ENCODE peak calls at places on chromosome 19, in ten cellular contexts. P is ovary, N is A549, Z is HCT116, M is tibial nerve, H is uterus, T is IMR-90, X is body of pancreas, J is adrenal gland, B is Peyer's patch. A is an unnamed sample.
A peak's percentile ranks its signal among the peaks of the same experiment; 100 is the strongest.

GRCh38 chr19:45691516-45692186 is at the start of gene SNRPD2:
- DNase-seq in P (peak; percentile 94), N (peak; percentile 97), Z (peak; percentile 86), M (peak; percentile 89), H (peak; percentile 93), T (peak; percentile 95), X (peak; percentile 94), J (peak; percentile 97), B (peak; percentile 97), A (peak; percentile 94)

GRCh38 chr19:18603255-18603957 is 3.2 kb downstream of the CRLF1 start:
- DNase-seq in P (no peak), N (no peak), Z (no peak), M (no peak), H (no peak), T (no peak), X (no peak), J (no peak), B (no peak), A (no peak)

GRCh38 chr19:45110811-45111210 is 17.8 kb downstream of the PPP1R37 start:
- DNase-seq in P (no peak), N (no peak), Z (no peak), M (no peak), H (no peak), T (no peak), X (no peak), J (no peak), B (no peak), A (no peak)

GRCh38 chr19:14113762-14114414 is 3.7 kb downstream of the PRKACA start:
- DNase-seq in P (peak; percentile 57), N (no peak), Z (peak; percentile 87), M (no peak), H (no peak), T (no peak), X (peak; percentile 42), J (peak; percentile 75), B (peak; percentile 56), A (peak; percentile 86)

GRCh38 chr19:29603308-29603707 is 2.8 kb upstream of the POP4 start:
- DNase-seq in P (no peak), N (no peak), Z (no peak), M (no peak), H (no peak), T (no peak), X (no peak), J (no peak), B (no peak), A (no peak)

GRCh38 chr19:45667620-45668341 is at the start of gene GIPR:
- DNase-seq in P (no peak), N (peak; percentile 88), Z (peak; percentile 72), M (no peak), H (no peak), T (peak; percentile 38), X (peak; percentile 76), J (no peak), B (peak; percentile 86), A (peak; percentile 40)

GRCh38 chr19:3275583-3276340 is 51.3 kb downstream of the CELF5 start:
- DNase-seq in P (no peak), N (peak; percentile 84), Z (peak; percentile 92), M (no peak), H (peak; percentile 42), T (peak; percentile 60), X (peak; percentile 87), J (peak; percentile 76), B (peak; percentile 92), A (peak; percentile 79)

GRCh38 chr19:7636691-7637373 is at the start of gene STXBP2:
- DNase-seq in P (no peak), N (peak; percentile 77), Z (peak; percentile 76), M (no peak), H (no peak), T (no peak), X (peak; percentile 94), J (no peak), B (peak; percentile 96), A (peak; percentile 90)

GRCh38 chr19:47781590-47782318 is 3.3 kb downstream of the SELENOW start:
- DNase-seq in P (peak; percentile 77), N (no peak), Z (no peak), M (peak; percentile 47), H (peak; percentile 65), T (no peak), X (peak; percentile 64), J (no peak), B (peak; percentile 56), A (no peak)

GRCh38 chr19:47780215-47780551 is 1.7 kb downstream of the SELENOW start:
- DNase-seq in P (no peak), N (no peak), Z (no peak), M (no peak), H (no peak), T (no peak), X (no peak), J (no peak), B (no peak), A (no peak)

GRCh38 chr19:47778954-47779351 is 450 bp downstream of the SELENOW start:
- DNase-seq in P (peak; percentile 63), N (no peak), Z (no peak), M (no peak), H (peak; percentile 52), T (no peak), X (peak; percentile 49), J (no peak), B (peak; percentile 59), A (peak; percentile 58)

GRCh38 chr19:47778089-47778953 is at the start of gene SELENOW:
- DNase-seq in P (peak; percentile 80), N (peak; percentile 90), Z (peak; percentile 55), M (peak; percentile 67), H (peak; percentile 76), T (peak; percentile 46), X (peak; percentile 85), J (peak; percentile 82), B (peak; percentile 92), A (peak; percentile 78)

DNA sequence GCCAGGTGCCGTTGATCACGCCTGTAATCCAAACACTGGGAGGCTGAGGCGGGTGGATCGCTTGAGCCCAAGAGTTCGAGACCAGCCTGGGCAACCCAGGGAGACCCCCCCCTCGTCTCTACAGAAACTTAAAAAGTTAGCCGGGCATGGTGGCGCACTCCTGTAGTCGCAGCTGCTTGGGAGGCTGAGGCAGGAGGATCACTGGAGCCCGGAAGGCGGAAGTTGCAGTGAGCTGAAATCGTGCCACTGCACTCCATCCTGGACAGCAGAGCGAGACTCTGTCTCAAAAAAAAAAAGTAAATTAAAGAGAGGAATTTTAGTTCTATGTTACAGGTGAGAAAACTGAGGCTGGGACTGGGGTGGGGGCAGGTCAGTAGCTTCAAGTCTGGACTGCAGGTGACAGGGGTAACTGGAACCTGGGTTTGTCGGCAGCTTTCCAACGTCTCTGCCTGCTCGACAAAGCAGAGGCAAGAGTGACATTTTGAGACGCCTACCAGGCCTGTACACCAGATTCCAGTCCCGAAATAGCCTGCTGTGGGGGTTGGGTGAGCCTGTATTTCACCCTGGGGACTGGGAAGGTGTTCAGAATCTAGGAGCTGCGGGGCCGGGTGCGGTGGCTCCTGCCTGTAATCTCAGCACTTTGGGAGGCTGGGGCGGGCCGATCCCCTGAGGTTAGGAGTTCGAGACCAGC is 1.2 kb downstream of the SELENOW start:
- DNase-seq in P (peak; percentile 52), N (no peak), Z (no peak), M (peak; percentile 30), H (peak; percentile 68), T (no peak), X (peak; percentile 68), J (no peak), B (no peak), A (no peak)
- TF ChIP-seq POLR2A in P (no peak), N (no peak), Z (no peak), M (peak; percentile 52), H (no peak), T (no peak), X (no peak), J (no peak), B (no peak), A (no peak)

DNA sequence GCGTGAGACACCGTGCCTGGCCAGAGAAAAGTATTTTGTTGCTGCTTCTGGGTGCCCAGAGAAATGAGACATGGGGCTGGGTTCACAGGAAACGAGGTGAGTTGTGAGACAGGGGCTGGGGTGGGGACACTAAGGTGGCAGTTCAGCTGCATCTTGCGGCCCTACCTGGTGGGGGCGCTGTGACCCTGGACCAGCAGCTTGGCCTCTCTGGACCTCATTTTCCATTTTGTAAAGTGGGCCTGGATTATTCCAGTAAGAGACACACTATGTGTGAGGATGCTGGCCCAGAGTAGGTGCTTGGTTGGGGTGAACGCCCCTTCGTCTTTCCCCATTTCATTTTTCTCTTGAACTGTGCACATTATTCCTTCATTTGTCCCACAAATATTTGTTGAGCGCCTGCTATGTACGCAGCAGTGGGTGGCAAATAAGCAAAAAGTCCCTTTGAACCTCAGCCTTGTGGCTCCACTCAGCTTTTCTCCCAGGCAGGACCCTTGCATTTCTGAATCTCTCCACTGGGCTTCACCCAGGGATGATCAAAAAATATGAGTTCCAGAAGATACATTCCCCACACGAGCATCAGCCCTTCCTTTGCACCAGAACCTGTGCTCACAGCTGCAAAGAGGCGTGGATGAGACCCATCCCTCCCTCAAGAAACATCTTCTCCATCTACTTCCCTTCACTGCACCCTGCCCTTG is 26.6 kb upstream of the OR10H1 start:
- DNase-seq in P (no peak), N (peak; percentile 13), Z (no peak), M (no peak), H (no peak), T (no peak), X (no peak), J (no peak), B (no peak), A (no peak)
- H3K4me1 ChIP-seq in P (no peaks in the 10 kb centered on the region), N (peaks cover 2% of the 10 kb centered on the region), Z (peaks cover 47% of the 10 kb centered on the region), M (peaks cover 6% of the 10 kb centered on the region), H (no peaks in the 10 kb centered on the region), T (no peaks in the 10 kb centered on the region), X (peaks cover 8% of the 10 kb centered on the region), J (no peaks in the 10 kb centered on the region), B (no peaks in the 10 kb centered on the region), A (no peaks in the 10 kb centered on the region)

GRCh38 chr19:11528551-11529341 is at the start of gene ECSIT:
- DNase-seq in P (peak; percentile 99), N (peak; percentile 91), Z (peak; percentile 97), M (peak; percentile 96), H (peak; percentile 99), T (peak; percentile 98), X (peak; percentile 99), J (peak; percentile 100), B (peak; percentile 99), A (peak; percentile 97)
- TF ChIP-seq POLR2A in P (peak; percentile 10), N (peak; percentile 28), Z (peak; percentile 27), M (peak; percentile 48), H (peak; percentile 58), T (peak; percentile 57), X (peak; percentile 48), J (no peak), B (no peak), A (peak; percentile 57)

GRCh38 chr19:42125536-42125935 is 6.7 kb downstream of the POU2F2 start:
- DNase-seq in P (no peak), N (no peak), Z (no peak), M (no peak), H (no peak), T (no peak), X (no peak), J (no peak), B (no peak), A (no peak)

GRCh38 chr19:42121666-42122069 is 10.6 kb downstream of the POU2F2 start:
- DNase-seq in P (no peak), N (peak; percentile 66), Z (no peak), M (no peak), H (peak; percentile 20), T (peak; percentile 88), X (no peak), J (peak; percentile 64), B (peak; percentile 88), A (peak; percentile 65)

GRCh38 chr19:42122691-42123607 is 9.3 kb downstream of the POU2F2 start:
- DNase-seq in P (no peak), N (no peak), Z (no peak), M (no peak), H (no peak), T (no peak), X (no peak), J (no peak), B (no peak), A (no peak)

GRCh38 chr19:42124386-42124901 is 7.8 kb downstream of the POU2F2 start:
- DNase-seq in P (no peak), N (no peak), Z (no peak), M (no peak), H (no peak), T (no peak), X (no peak), J (no peak), B (no peak), A (no peak)

DNA sequence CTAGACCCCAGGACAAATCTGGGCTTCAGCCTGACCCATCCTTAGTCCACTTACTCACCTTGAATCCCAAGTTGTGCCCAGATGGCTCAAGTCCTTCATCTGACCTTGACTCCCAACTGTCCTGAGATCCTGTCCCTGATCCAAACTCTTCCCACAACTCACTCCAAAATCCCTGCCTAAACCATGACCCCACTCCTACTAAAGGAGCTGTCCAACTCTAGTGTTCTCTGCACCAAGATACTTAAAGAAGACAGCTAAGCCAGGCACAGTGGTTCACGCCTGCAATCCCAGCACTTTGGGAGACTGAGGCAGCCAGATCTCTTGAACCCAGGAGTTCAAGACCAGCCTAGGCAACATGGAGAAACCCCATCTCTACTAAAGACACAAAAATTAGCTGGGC is 8.5 kb downstream of the POU2F2 start:
- DNase-seq in P (no peak), N (no peak), Z (no peak), M (no peak), H (no peak), T (no peak), X (no peak), J (no peak), B (no peak), A (no peak)
- H3K4me1 ChIP-seq in P (no peaks in the 10 kb centered on the region), N (peaks cover 14% of the 10 kb centered on the region), Z (peaks cover 8% of the 10 kb centered on the region), M (peaks cover 10% of the 10 kb centered on the region), H (no peaks in the 10 kb centered on the region), T (peaks cover 15% of the 10 kb centered on the region), X (no peaks in the 10 kb centered on the region), J (no peaks in the 10 kb centered on the region), B (peaks cover 40% of the 10 kb centered on the region), A (no peaks in the 10 kb centered on the region)

A was measured in right lobe of liver.